ENCODE peak calls at places on chromosomes 2 and 18, in nine cellular contexts. One of them, this sample, is unnamed.

GRCh38 chr18:79439201-79440023 is 43.7 kb downstream of the NFATC1 start:
- DNase-seq in effector memory CD8-positive, alpha-beta T cell: no peak
- DNase-seq in WERI-Rb-1: no peak
- DNase-seq in KBM-7: peak
- DNase-seq in GF-D8: no peak
- DNase-seq in pancreas: no peak
- DNase-seq in AG04450: no peak
- DNase-seq in GM03348: no peak
- DNase-seq in progenitor cell of endocrine pancreas: no peak
- DNase-seq in this sample: no peak

GRCh38 chr18:9404565-9405060 is 70.0 kb downstream of the TWSG1 start:
- DNase-seq in effector memory CD8-positive, alpha-beta T cell: no peak
- DNase-seq in WERI-Rb-1: no peak
- DNase-seq in KBM-7: peak
- DNase-seq in GF-D8: peak
- DNase-seq in pancreas: no peak
- DNase-seq in AG04450: no peak
- DNase-seq in GM03348: no peak
- DNase-seq in progenitor cell of endocrine pancreas: no peak
- DNase-seq in this sample: no peak

GRCh38 chr2:233085839-233086150 is 25.7 kb downstream of the INPP5D start:
- DNase-seq in effector memory CD8-positive, alpha-beta T cell: no peak
- DNase-seq in WERI-Rb-1: no peak
- DNase-seq in KBM-7: no peak
- DNase-seq in GF-D8: no peak
- DNase-seq in pancreas: no peak
- DNase-seq in AG04450: no peak
- DNase-seq in GM03348: no peak
- DNase-seq in progenitor cell of endocrine pancreas: no peak
- DNase-seq in this sample: no peak

GRCh38 chr2:160223560-160223959 is 23.5 kb upstream of the ITGB6 start:
- DNase-seq in effector memory CD8-positive, alpha-beta T cell: no peak
- DNase-seq in WERI-Rb-1: no peak
- DNase-seq in KBM-7: no peak
- DNase-seq in GF-D8: no peak
- DNase-seq in pancreas: no peak
- DNase-seq in AG04450: no peak
- DNase-seq in GM03348: no peak
- DNase-seq in progenitor cell of endocrine pancreas: no peak
- DNase-seq in this sample: no peak

GRCh38 chr2:160077912-160078585 is 15.6 kb upstream of the PLA2R1 start:
- DNase-seq in effector memory CD8-positive, alpha-beta T cell: no peak
- DNase-seq in WERI-Rb-1: no peak
- DNase-seq in KBM-7: no peak
- DNase-seq in GF-D8: no peak
- DNase-seq in pancreas: no peak
- DNase-seq in AG04450: no peak
- DNase-seq in GM03348: no peak
- DNase-seq in progenitor cell of endocrine pancreas: no peak
- DNase-seq in this sample: no peak

GRCh38 chr18:38898167-38898566 is 1332.6 kb upstream of the CELF4 start:
- DNase-seq in effector memory CD8-positive, alpha-beta T cell: no peak
- DNase-seq in WERI-Rb-1: no peak
- DNase-seq in KBM-7: no peak
- DNase-seq in GF-D8: no peak
- DNase-seq in pancreas: no peak
- DNase-seq in AG04450: no peak
- DNase-seq in GM03348: no peak
- DNase-seq in progenitor cell of endocrine pancreas: no peak
- DNase-seq in this sample: no peak

GRCh38 chr2:191544511-191545062 is 133.3 kb upstream of the NABP1 start:
- DNase-seq in effector memory CD8-positive, alpha-beta T cell: no peak
- DNase-seq in WERI-Rb-1: no peak
- DNase-seq in KBM-7: no peak
- DNase-seq in GF-D8: no peak
- DNase-seq in pancreas: no peak
- DNase-seq in AG04450: no peak
- DNase-seq in GM03348: no peak
- DNase-seq in progenitor cell of endocrine pancreas: no peak
- DNase-seq in this sample: no peak

GRCh38 chr18:54181856-54182612 is 42.4 kb downstream of the MBD2 start:
- DNase-seq in effector memory CD8-positive, alpha-beta T cell: no peak
- DNase-seq in WERI-Rb-1: no peak
- DNase-seq in KBM-7: no peak
- DNase-seq in GF-D8: no peak
- DNase-seq in pancreas: no peak
- DNase-seq in AG04450: no peak
- DNase-seq in GM03348: no peak
- DNase-seq in progenitor cell of endocrine pancreas: no peak
- DNase-seq in this sample: no peak

GRCh38 chr2:133532919-133533318 is 35.3 kb downstream of the NCKAP5 start:
- DNase-seq in effector memory CD8-positive, alpha-beta T cell: no peak
- DNase-seq in WERI-Rb-1: no peak
- DNase-seq in KBM-7: no peak
- DNase-seq in GF-D8: no peak
- DNase-seq in pancreas: no peak
- DNase-seq in AG04450: no peak
- DNase-seq in GM03348: peak
- DNase-seq in progenitor cell of endocrine pancreas: no peak
- DNase-seq in this sample: no peak

GRCh38 chr2:241796209-241796608 is 12.8 kb upstream of the NEU4 start:
- DNase-seq in effector memory CD8-positive, alpha-beta T cell: no peak
- DNase-seq in WERI-Rb-1: no peak
- DNase-seq in KBM-7: no peak
- DNase-seq in GF-D8: no peak
- DNase-seq in pancreas: peak
- DNase-seq in AG04450: no peak
- DNase-seq in GM03348: no peak
- DNase-seq in progenitor cell of endocrine pancreas: no peak
- DNase-seq in this sample: no peak

GRCh38 chr18:32730620-32731021 is 42.2 kb downstream of the KLHL14 start:
- DNase-seq in effector memory CD8-positive, alpha-beta T cell: no peak
- DNase-seq in WERI-Rb-1: no peak
- DNase-seq in KBM-7: peak
- DNase-seq in GF-D8: no peak
- DNase-seq in pancreas: no peak
- DNase-seq in AG04450: no peak
- DNase-seq in GM03348: peak
- DNase-seq in progenitor cell of endocrine pancreas: no peak
- DNase-seq in this sample: no peak

GRCh38 chr2:60958800-60959199 is 58.7 kb upstream of the PEX13 start:
- DNase-seq in effector memory CD8-positive, alpha-beta T cell: no peak
- DNase-seq in WERI-Rb-1: no peak
- DNase-seq in KBM-7: no peak
- DNase-seq in GF-D8: no peak
- DNase-seq in pancreas: no peak
- DNase-seq in AG04450: peak
- DNase-seq in GM03348: peak
- DNase-seq in progenitor cell of endocrine pancreas: no peak
- DNase-seq in this sample: no peak

GRCh38 chr2:152336103-152336853 is 1.3 kb downstream of the FMNL2 start:
- DNase-seq in effector memory CD8-positive, alpha-beta T cell: no peak
- DNase-seq in WERI-Rb-1: peak
- DNase-seq in KBM-7: peak
- DNase-seq in GF-D8: no peak
- DNase-seq in pancreas: peak
- DNase-seq in AG04450: no peak
- DNase-seq in GM03348: peak
- DNase-seq in progenitor cell of endocrine pancreas: peak
- DNase-seq in this sample: no peak